ENCODE peak calls at places on chromosomes 1 and 21, in five cellular contexts. S is EL; C is neuronal stem cell; M is AG08396; Y is stimulated activated CD4-positive, alpha-beta T cell treated with anti-CD3 and anti-CD28 coated beads, Interleukin-4, amount 100 ng/mL, for 1 hour. X is an unnamed sample.

GRCh38 chr1:60510162-60510561 is 436.6 kb upstream of the C1orf87 start:
- DNase-seq in Y (no peak), M (no peak), C (no peak), S (peak), X (no peak)

GRCh38 chr21:46161180-46161799 is 5.9 kb upstream of the FTCD start:
- DNase-seq in C (no peak), Y (no peak), S (no peak), M (no peak), X (no peak)

GRCh38 chr1:156748670-156749428 is 2.6 kb downstream of the HDGF start:
- DNase-seq in Y (no peak), S (peak), M (no peak), C (no peak), X (no peak)

GRCh38 chr1:20278692-20279130 is 12.0 kb upstream of the VWA5B1 start:
- DNase-seq in C (peak), M (no peak), Y (no peak), S (no peak), X (no peak)

GRCh38 chr1:206512521-206513180 is 5.3 kb downstream of the RASSF5 start:
- DNase-seq in C (no peak), S (no peak), M (no peak), Y (no peak), X (no peak)

GRCh38 chr21:38938343-38938742 is 132.6 kb downstream of the ETS2 start:
- DNase-seq in C (peak), M (peak), S (peak), Y (no peak), X (peak)

GRCh38 chr1:29629401-29629800 is 393.1 kb downstream of the PTPRU start:
- DNase-seq in C (no peak), S (no peak), M (no peak), Y (no peak), X (no peak)

GRCh38 chr1:6185635-6186382 is 5.7 kb upstream of the CHD5 start:
- DNase-seq in S (peak), M (peak), C (no peak), Y (no peak), X (no peak)

X was measured in hepatic stellate cell.